ENCODE peak calls at places on chromosomes 4 and X, in six cellular contexts. Q is ovary, N is hepatocyte, R is thoracic aorta, L is neural crest cell, I is upper lobe of right lung. Y is an unnamed sample.

GRCh38 chr4:1980561-1981041 is 28.2 kb downstream of the NELFA start:
- DNase-seq in Q (no peak), N (no peak), R (no peak), L (no peak), I (peak), Y (no peak)

GRCh38 chr4:153001626-153002025 is 65.5 kb downstream of the FHDC1 start:
- DNase-seq in Q (no peak), N (no peak), R (no peak), L (no peak), I (no peak), Y (no peak)

GRCh38 chr4:23373269-23373668 is 516.6 kb downstream of the PPARGC1A start:
- DNase-seq in Q (no peak), N (peak), R (no peak), L (no peak), I (peak), Y (peak)

GRCh38 chr4:30537462-30537861 is 182.7 kb upstream of the PCDH7 start:
- DNase-seq in Q (no peak), N (peak), R (no peak), L (no peak), I (no peak), Y (no peak)

GRCh38 chr4:144646523-144647094 is 653 bp downstream of the HHIP start:
- DNase-seq in Q (peak), N (peak), R (no peak), L (peak), I (no peak), Y (no peak)

GRCh38 chrX:135086197-135086854 is 34.0 kb downstream of the ETDB start:
- DNase-seq in Q (no peak), N (peak), R (no peak), L (no peak), I (no peak), Y (no peak)

GRCh38 chrX:111086521-111087127 is 9.4 kb upstream of the PAK3 start:
- DNase-seq in Q (no peak), N (no peak), R (no peak), L (no peak), I (no peak), Y (no peak)

GRCh38 chr4:128191115-128191897 is 96.3 kb downstream of the PGRMC2 start:
- DNase-seq in Q (peak), N (peak), R (no peak), L (peak), I (no peak), Y (peak)

GRCh38 chr4:160136021-160136420 is 1033.1 kb downstream of the RAPGEF2 start:
- DNase-seq in Q (no peak), N (no peak), R (no peak), L (no peak), I (no peak), Y (no peak)

GRCh38 chrX:136397001-136397400 is 90.7 kb upstream of the BRS3 start:
- DNase-seq in Q (no peak), N (no peak), R (no peak), L (no peak), I (no peak), Y (no peak)
- TF ChIP-seq CTCF in Q (no peak), N (no peak), R (no peak), L (no peak), I (no peak), Y (no peak)

GRCh38 chr4:52260507-52261302 is 209.6 kb downstream of the SPATA18 start:
- DNase-seq in Q (no peak), N (peak), R (no peak), L (no peak), I (no peak), Y (no peak)
- TF ChIP-seq CTCF in Q (no peak), N (no peak), R (no peak), L (no peak), I (no peak), Y (no peak)

GRCh38 chr4:13599159-13599558 is 28.4 kb downstream of the BOD1L1 start:
- DNase-seq in Q (no peak), N (no peak), R (no peak), L (no peak), I (no peak), Y (no peak)
- TF ChIP-seq CTCF in Q (no peak), N (no peak), R (no peak), L (peak), I (no peak), Y (no peak)

GRCh38 chrX:51182545-51182944 is 150.1 kb upstream of the NUDT10 start:
- DNase-seq in Q (no peak), N (no peak), R (no peak), L (no peak), I (no peak), Y (no peak)
- TF ChIP-seq CTCF in Q (no peak), N (no peak), R (no peak), L (peak), I (no peak), Y (no peak)

GRCh38 chrX:72297953-72298730 is 7.6 kb downstream of the CITED1 start:
- DNase-seq in Q (no peak), N (no peak), R (no peak), L (no peak), I (no peak), Y (no peak)
- TF ChIP-seq CTCF in Q (no peak), N (no peak), R (no peak), L (peak), I (peak), Y (no peak)

GRCh38 chr4:76256968-76257367 is 5.4 kb downstream of the FAM47E start:
- DNase-seq in Q (no peak), N (no peak), R (no peak), L (no peak), I (no peak), Y (no peak)

GRCh38 chr4:76256032-76256431 is 4.5 kb downstream of the FAM47E start:
- DNase-seq in Q (no peak), N (no peak), R (no peak), L (no peak), I (no peak), Y (no peak)

GRCh38 chr4:76253511-76253910 is 2.0 kb downstream of the FAM47E start:
- DNase-seq in Q (no peak), N (no peak), R (no peak), L (no peak), I (no peak), Y (no peak)

GRCh38 chr4:76260571-76260970 is 9.1 kb downstream of the FAM47E start:
- DNase-seq in Q (no peak), N (no peak), R (no peak), L (no peak), I (no peak), Y (no peak)

GRCh38 chr4:76257824-76258223 is 6.3 kb downstream of the FAM47E start:
- DNase-seq in Q (no peak), N (no peak), R (no peak), L (no peak), I (no peak), Y (no peak)
- TF ChIP-seq CTCF in Q (no peak), N (no peak), R (no peak), L (no peak), I (no peak), Y (peak)

GRCh38 chr4:66837496-66837895 is 707.8 kb downstream of the CENPC start:
- DNase-seq in Q (no peak), N (no peak), R (no peak), L (no peak), I (no peak), Y (no peak)

GRCh38 chr4:66842401-66842800 is 702.9 kb downstream of the CENPC start:
- DNase-seq in Q (no peak), N (no peak), R (no peak), L (no peak), I (no peak), Y (no peak)

DNA sequence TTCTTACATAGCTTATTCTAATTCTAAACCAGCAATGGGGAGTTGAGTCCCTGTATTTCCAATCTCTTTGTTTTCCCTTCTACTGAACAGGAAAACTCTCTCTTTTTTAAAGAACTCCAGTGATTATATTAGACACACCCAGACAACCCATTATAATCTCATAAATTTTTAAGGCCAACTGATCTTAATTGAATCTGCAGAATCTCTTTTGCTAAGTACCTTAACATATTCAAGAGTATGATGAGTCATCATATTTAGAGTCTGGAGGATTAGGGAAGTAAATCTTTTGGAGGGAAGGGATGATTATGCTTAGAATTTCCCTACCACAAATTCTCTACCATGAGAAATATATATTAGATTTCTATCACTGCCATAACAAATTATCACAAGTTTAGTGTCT is 705.1 kb downstream of the CENPC start:
- DNase-seq in Q (no peak), N (no peak), R (no peak), L (no peak), I (no peak), Y (no peak)
- TF ChIP-seq CTCF in Q (no peak), N (no peak), R (no peak), L (no peak), I (no peak), Y (no peak)